ENCODE peak calls at places on chromosomes 3 and 15, in six cellular contexts. Q, T, P, M, L and I are unnamed samples. For H3K9me3, the result is how much of the 10 kb centered on the place peaks cover.

GRCh38 chr3:29618395-29619291 is 337.8 kb downstream of the RBMS3 start:
- DNase-seq in Q (peak), T (no peak), P (no peak), M (no peak), L (no peak), I (no peak)

GRCh38 chr3:160796813-160797164 is 40.8 kb downstream of the PPM1L start:
- DNase-seq in Q (no peak), T (peak), P (no peak), M (no peak), L (no peak), I (no peak)

GRCh38 chr15:58551084-58551763 is 119.4 kb downstream of the LIPC start:
- DNase-seq in Q (no peak), T (no peak), P (no peak), M (no peak), L (no peak), I (no peak)

GRCh38 chr15:75809986-75810750 is 33.1 kb upstream of the UBE2Q2 start:
- DNase-seq in Q (peak), T (no peak), P (no peak), M (peak), L (peak), I (no peak)

GRCh38 chr3:31544634-31545033 is 11.9 kb downstream of the STT3B start:
- DNase-seq in Q (peak), T (peak), P (no peak), M (no peak), L (no peak), I (no peak)

GRCh38 chr3:48820626-48821324 is 26.9 kb downstream of the PRKAR2A start:
- DNase-seq in Q (peak), T (no peak), P (no peak), M (no peak), L (peak), I (no peak)

GRCh38 chr3:24680214-24680967 is 185.7 kb upstream of the THRB start:
- DNase-seq in Q (peak), T (peak), P (peak), M (peak), L (peak), I (peak)

GRCh38 chr3:7407107-7407506 is 546.2 kb downstream of the GRM7 start:
- DNase-seq in Q (no peak), T (no peak), P (no peak), M (no peak), L (no peak), I (no peak)

GRCh38 chr3:36792342-36792741 is 28.0 kb upstream of the DCLK3 start:
- DNase-seq in Q (peak), T (no peak), P (no peak), M (peak), L (peak), I (no peak)

GRCh38 chr15:49877871-49878511 is 241.0 kb downstream of the ATP8B4 start:
- DNase-seq in Q (peak), T (no peak), P (peak), M (no peak), L (no peak), I (no peak)

GRCh38 chr15:70962084-70962483 is 69.5 kb downstream of the LRRC49 start:
- DNase-seq in Q (no peak), T (no peak), P (no peak), M (no peak), L (no peak), I (no peak)

GRCh38 chr3:8817486-8817885 is 48.1 kb upstream of the OXTR start:
- DNase-seq in Q (peak), T (no peak), P (no peak), M (no peak), L (no peak), I (no peak)

GRCh38 chr15:78757636-78757905 is 53.7 kb downstream of the ADAMTS7 start:
- DNase-seq in Q (no peak), T (no peak), P (no peak), M (no peak), L (no peak), I (no peak)

GRCh38 chr3:124826703-124827102 is 60.5 kb downstream of the ITGB5 start:
- DNase-seq in Q (peak), T (no peak), P (no peak), M (peak), L (peak), I (no peak)

GRCh38 chr3:49339593-49339946 is 283 bp downstream of the USP4 start:
- DNase-seq in Q (peak), T (peak), P (peak), M (peak), L (no peak), I (peak)

GRCh38 chr3:97882975-97883598 is 61.3 kb downstream of the CRYBG3 start:
- DNase-seq in Q (peak), T (peak), P (no peak), M (no peak), L (peak), I (no peak)

GRCh38 chr3:57827757-57828156 is 71.6 kb downstream of the SLMAP start:
- DNase-seq in Q (no peak), T (no peak), P (no peak), M (no peak), L (no peak), I (no peak)

GRCh38 chr3:127541320-127541719 is 49.2 kb downstream of the TPRA1 start:
- DNase-seq in Q (no peak), T (no peak), P (no peak), M (no peak), L (no peak), I (no peak)

GRCh38 chr3:174776123-174776522 is 83.0 kb upstream of the NAALADL2 start:
- DNase-seq in Q (peak), T (no peak), P (no peak), M (no peak), L (peak), I (no peak)

GRCh38 chr3:46423588-46423987 is 16.5 kb downstream of the CCRL2 start:
- DNase-seq in Q (peak), T (no peak), P (no peak), M (no peak), L (peak), I (no peak)

GRCh38 chr3:157275832-157276231 is 115.9 kb upstream of the CCNL1 start:
- DNase-seq in Q (no peak), T (no peak), P (no peak), M (no peak), L (no peak), I (no peak)

GRCh38 chr3:41190509-41191284 is 8.6 kb upstream of the CTNNB1 start:
- DNase-seq in Q (no peak), T (no peak), P (no peak), M (no peak), L (no peak), I (no peak)

GRCh38 chr3:99175276-99175801 is 273.8 kb upstream of the DCBLD2 start:
- DNase-seq in Q (peak), T (no peak), P (no peak), M (no peak), L (no peak), I (no peak)

GRCh38 chr15:36365963-36366362 is 213.5 kb upstream of the CDIN1 start:
- DNase-seq in Q (peak), T (no peak), P (no peak), M (no peak), L (no peak), I (no peak)

GRCh38 chr3:126540342-126540849 is 16.4 kb downstream of the CHST13 start:
- DNase-seq in Q (peak), T (peak), P (no peak), M (peak), L (peak), I (no peak)

GRCh38 chr3:62938583-62938982 is 63.4 kb upstream of the CADPS start:
- DNase-seq in Q (no peak), T (no peak), P (no peak), M (no peak), L (no peak), I (no peak)

GRCh38 chr15:40314723-40315276 is 7.1 kb upstream of the PLCB2 start:
- DNase-seq in Q (peak), T (no peak), P (no peak), M (no peak), L (peak), I (no peak)

GRCh38 chr3:11543948-11544387 is 99.7 kb downstream of the VGLL4 start:
- DNase-seq in Q (no peak), T (no peak), P (no peak), M (no peak), L (no peak), I (no peak)

GRCh38 chr3:180306155-180306554 is 269.4 kb upstream of the PEX5L start:
- DNase-seq in Q (no peak), T (no peak), P (no peak), M (no peak), L (peak), I (no peak)

GRCh38 chr15:67997996-67998395 is 56.1 kb upstream of the PIAS1 start:
- DNase-seq in Q (peak), T (no peak), P (no peak), M (no peak), L (peak), I (no peak)

GRCh38 chr15:57667171-57667924 is 39.2 kb upstream of the POLR2M start:
- DNase-seq in Q (peak), T (no peak), P (peak), M (no peak), L (peak), I (no peak)

GRCh38 chr15:98823012-98823458 is 174.7 kb downstream of the IGF1R start:
- DNase-seq in Q (peak), T (peak), P (no peak), M (peak), L (peak), I (no peak)

GRCh38 chr3:171317133-171317532 is 143.1 kb downstream of the TNIK start:
- DNase-seq in Q (no peak), T (no peak), P (no peak), M (no peak), L (no peak), I (no peak)

GRCh38 chr3:13628841-13629551 is 80.1 kb downstream of the FBLN2 start:
- DNase-seq in Q (no peak), T (no peak), P (no peak), M (no peak), L (no peak), I (no peak)

GRCh38 chr3:13633176-13633575 is 84.3 kb downstream of the FBLN2 start:
- DNase-seq in Q (no peak), T (no peak), P (no peak), M (no peak), L (no peak), I (no peak)

GRCh38 chr3:13628432-13628831 is 79.5 kb downstream of the FBLN2 start:
- DNase-seq in Q (no peak), T (no peak), P (no peak), M (no peak), L (no peak), I (no peak)

GRCh38 chr3:13629644-13630043 is 80.7 kb downstream of the FBLN2 start:
- DNase-seq in Q (no peak), T (no peak), P (no peak), M (no peak), L (no peak), I (no peak)

DNA sequence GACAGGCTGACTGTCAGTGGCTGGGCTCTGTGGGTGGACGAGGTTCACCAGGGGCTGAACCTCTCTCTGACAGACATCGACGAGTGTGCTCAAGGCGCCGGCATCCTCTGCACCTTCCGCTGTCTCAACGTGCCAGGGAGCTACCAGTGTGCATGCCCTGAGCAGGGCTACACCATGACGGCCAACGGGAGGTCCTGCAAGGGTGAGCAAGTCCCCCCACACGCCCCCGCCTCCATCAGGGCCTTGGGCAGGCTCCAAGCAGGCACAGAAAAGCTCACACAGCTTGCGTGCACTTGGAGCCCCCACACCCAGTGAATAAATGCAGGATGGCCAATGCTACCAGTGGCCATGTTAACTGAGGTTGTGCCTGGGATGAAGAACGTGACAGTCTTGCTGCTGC is 82.3 kb downstream of the FBLN2 start:
- DNase-seq in Q (no peak), T (no peak), P (no peak), M (no peak), L (no peak), I (no peak)
- H3K27ac ChIP-seq in Q (no peak), T (no peak), P (no peak), M (no peak), L (no peak), I (no peak)

GRCh38 chr3:53970656-53971055 is 79.0 kb upstream of the SELENOK start:
- DNase-seq in Q (no peak), T (no peak), P (no peak), M (peak), L (peak), I (no peak)

GRCh38 chr3:53975382-53975781 is 83.7 kb upstream of the SELENOK start:
- DNase-seq in Q (no peak), T (no peak), P (no peak), M (no peak), L (no peak), I (no peak)

GRCh38 chr3:53969086-53969485 is 77.4 kb upstream of the SELENOK start:
- DNase-seq in Q (no peak), T (no peak), P (no peak), M (no peak), L (no peak), I (no peak)

GRCh38 chr3:53978386-53978785 is 86.7 kb upstream of the SELENOK start:
- DNase-seq in Q (no peak), T (no peak), P (no peak), M (no peak), L (no peak), I (no peak)

DNA sequence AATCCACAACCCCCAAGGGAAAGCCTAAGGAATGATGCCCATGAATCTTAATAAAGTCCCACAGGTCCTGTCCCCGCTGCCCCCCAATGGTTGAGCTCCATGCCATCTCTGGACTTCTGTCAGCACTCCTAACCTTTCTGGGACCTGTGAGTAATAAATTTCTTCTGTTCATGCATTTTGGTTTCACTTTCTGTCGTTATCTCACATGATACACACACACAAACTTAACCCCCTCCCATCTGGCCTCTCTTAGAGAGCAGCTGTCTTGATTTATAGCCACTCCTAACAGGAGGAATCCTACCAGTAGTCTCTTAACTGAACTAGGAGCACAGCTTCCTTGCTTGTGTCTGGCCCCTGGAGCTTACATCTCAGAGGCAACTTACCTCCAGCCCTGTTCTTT is 82.7 kb upstream of the SELENOK start:
- DNase-seq in Q (no peak), T (no peak), P (no peak), M (no peak), L (no peak), I (no peak)
- H3K9me3 ChIP-seq in Q (under half), T (under half), P (under half), M (under half), L (under half), I (under half)

DNA sequence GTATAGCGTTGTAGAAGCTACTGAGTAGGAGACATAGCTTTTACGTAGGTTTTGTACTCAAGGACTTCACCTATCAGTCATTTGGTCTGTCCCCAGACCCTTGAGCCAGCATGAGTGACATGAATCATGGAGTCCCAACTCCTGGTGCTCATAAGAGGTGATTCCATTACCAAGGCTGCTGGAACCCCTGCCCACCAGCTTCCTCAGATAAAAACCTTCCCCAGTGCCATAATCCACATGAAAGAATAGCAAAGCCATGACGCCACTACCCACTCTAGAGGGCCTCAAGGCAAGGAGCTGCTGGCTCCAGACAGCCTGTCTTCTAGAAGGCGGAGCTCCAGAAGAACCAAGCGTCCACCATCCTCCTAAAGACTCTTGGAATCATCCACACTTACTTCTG is 69.6 kb downstream of the NCEH1 start:
- DNase-seq in Q (no peak), T (no peak), P (no peak), M (no peak), L (no peak), I (no peak)
- H3K27ac ChIP-seq in Q (no peak), T (no peak), P (no peak), M (no peak), L (no peak), I (no peak)

DNA sequence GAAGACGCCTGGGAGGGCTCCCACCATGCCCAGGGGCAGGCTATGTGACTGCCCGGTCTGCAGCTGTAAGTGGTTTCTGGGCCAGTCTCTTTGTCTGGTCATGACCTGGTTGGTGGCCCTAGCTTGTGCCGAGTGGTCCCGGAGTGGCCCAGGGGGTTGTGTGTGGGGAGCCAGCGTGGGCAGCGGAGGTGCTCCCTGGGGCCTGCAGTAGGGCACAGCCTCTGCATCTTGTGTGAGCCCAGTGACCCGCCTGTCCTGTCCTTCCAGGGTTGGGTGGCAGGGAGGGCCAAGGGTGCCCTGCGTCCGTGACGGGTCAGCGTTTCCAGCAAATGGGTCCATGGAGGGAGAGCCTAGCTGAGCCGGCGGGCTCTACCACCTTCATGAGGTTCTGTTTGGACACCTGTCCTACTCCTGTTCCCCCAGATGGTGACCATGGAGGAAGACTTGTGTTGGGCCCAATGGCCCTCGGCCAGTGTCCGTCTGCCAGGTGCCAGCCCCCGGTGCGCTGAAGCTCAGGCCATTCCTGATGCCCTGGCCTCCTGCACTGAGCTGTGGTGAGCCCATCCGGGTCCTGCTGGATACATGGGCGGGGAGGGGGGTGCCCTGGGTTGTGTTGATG is 215.4 kb downstream of the SNRPN start:
- DNase-seq in Q (no peak), T (no peak), P (peak), M (peak), L (no peak), I (no peak)
- H3K9me3 ChIP-seq in Q (under half), T (under half), P (under half), M (under half), L (under half), I (under half)